ENCODE peak calls at places on chromosomes 11 and 22, in five cellular contexts. D is testis, G is osteoblast, U is psoas muscle, T is BE2C. C is an unnamed sample. For H3K27me3 and H3K4me1, the result is how much of the 10 kb centered on the place peaks cover.

GRCh38 chr11:110337570-110338193 is 41.3 kb upstream of the RDX start:
- DNase-seq in D (no peak), G (no peak), U (no peak), T (no peak), C (peak)

GRCh38 chr11:6667733-6668374 is 12.2 kb upstream of the DCHS1 start:
- DNase-seq in D (no peak), G (no peak), U (no peak), T (no peak), C (peak)

GRCh38 chr22:37231406-37232139 is 12.5 kb downstream of the RAC2 start:
- DNase-seq in D (no peak), G (peak), U (peak), T (no peak), C (peak)

GRCh38 chr11:111938687-111939160 is 1.6 kb downstream of the DIXDC1 start:
- DNase-seq in D (no peak), G (no peak), U (no peak), T (no peak), C (peak)

GRCh38 chr22:46572911-46573780 is 35.7 kb upstream of the CELSR1 start:
- DNase-seq in D (no peak), G (peak), U (peak), T (no peak), C (peak)

GRCh38 chr11:2522636-2523255 is 77.9 kb downstream of the KCNQ1 start:
- DNase-seq in D (peak), G (peak), U (peak), T (peak), C (peak)

GRCh38 chr11:7571640-7572000 is 57.8 kb downstream of the PPFIBP2 start:
- DNase-seq in D (peak), G (no peak), U (peak), T (peak), C (peak)

GRCh38 chr22:21917959-21918261 is 34.7 kb downstream of the PPM1F start:
- DNase-seq in D (no peak), G (peak), U (peak), T (no peak), C (no peak)

GRCh38 chr22:23107487-23108323 is 34.1 kb downstream of the RSPH14 start:
- DNase-seq in D (no peak), G (no peak), U (no peak), T (no peak), C (no peak)

GRCh38 chr11:69135420-69136363 is 20.0 kb upstream of the SMIM38 start:
- DNase-seq in D (no peak), G (peak), U (no peak), T (no peak), C (no peak)

GRCh38 chr11:81449588-81450155 is 1284.0 kb downstream of the FAM181B start:
- DNase-seq in D (no peak), G (no peak), U (no peak), T (no peak), C (no peak)

GRCh38 chr22:44576311-44577260 is 78.6 kb upstream of the RTL6 start:
- DNase-seq in D (peak), G (no peak), U (peak), T (no peak), C (no peak)

GRCh38 chr11:45881708-45882368 is 3.6 kb upstream of the MAPK8IP1 start:
- DNase-seq in D (no peak), G (no peak), U (no peak), T (peak), C (no peak)

GRCh38 chr11:33721291-33721840 is 14.9 kb downstream of the CD59 start:
- DNase-seq in D (no peak), G (no peak), U (peak), T (no peak), C (no peak)

GRCh38 chr22:22397292-22397870 is 111.2 kb downstream of the ZNF280B start:
- DNase-seq in D (peak), G (peak), U (no peak), T (no peak), C (peak)

GRCh38 chr22:45680932-45681700 is 9.5 kb downstream of the ATXN10 start:
- DNase-seq in D (no peak), G (no peak), U (no peak), T (no peak), C (no peak)

GRCh38 chr11:81959341-81959740 is 774.3 kb downstream of the FAM181B start:
- DNase-seq in D (no peak), G (no peak), U (no peak), T (no peak), C (peak)

GRCh38 chr11:57387284-57388030 is 3.0 kb downstream of the PRG2 start:
- DNase-seq in D (no peak), G (no peak), U (no peak), T (no peak), C (no peak)

GRCh38 chr22:22798716-22799115 is 88.9 kb upstream of the IGLL5 start:
- DNase-seq in D (no peak), G (no peak), U (no peak), T (no peak), C (no peak)

GRCh38 chr22:29093980-29094379 is 21.1 kb downstream of the KREMEN1 start:
- DNase-seq in D (no peak), G (peak), U (no peak), T (no peak), C (no peak)

GRCh38 chr11:6297831-6298230 is 22.5 kb downstream of the CAVIN3 start:
- DNase-seq in D (no peak), G (no peak), U (no peak), T (no peak), C (no peak)

GRCh38 chr11:119258983-119259382 is 52.8 kb downstream of the CBL start:
- DNase-seq in D (no peak), G (no peak), U (no peak), T (no peak), C (no peak)

GRCh38 chr22:29306175-29306829 is at the start of gene GAS2L1:
- DNase-seq in D (peak), G (peak), U (peak), T (peak), C (peak)

GRCh38 chr11:60939301-60939700 is 12.7 kb downstream of the SLC15A3 start:
- DNase-seq in D (no peak), G (peak), U (no peak), T (no peak), C (no peak)

GRCh38 chr11:60939828-60940227 is 12.1 kb downstream of the SLC15A3 start:
- DNase-seq in D (no peak), G (peak), U (no peak), T (no peak), C (no peak)

GRCh38 chr11:60942970-60943565 is 8.9 kb downstream of the SLC15A3 start:
- DNase-seq in D (no peak), G (no peak), U (no peak), T (no peak), C (no peak)

GRCh38 chr11:60942207-60942606 is 9.8 kb downstream of the SLC15A3 start:
- DNase-seq in D (no peak), G (no peak), U (no peak), T (no peak), C (no peak)

GRCh38 chr11:60941371-60942119 is 10.4 kb downstream of the SLC15A3 start:
- DNase-seq in D (no peak), G (no peak), U (no peak), T (no peak), C (no peak)
- H3K27me3 ChIP-seq in D (under half), G (under half), U (under half), T (under half), C (under half)

DNA sequence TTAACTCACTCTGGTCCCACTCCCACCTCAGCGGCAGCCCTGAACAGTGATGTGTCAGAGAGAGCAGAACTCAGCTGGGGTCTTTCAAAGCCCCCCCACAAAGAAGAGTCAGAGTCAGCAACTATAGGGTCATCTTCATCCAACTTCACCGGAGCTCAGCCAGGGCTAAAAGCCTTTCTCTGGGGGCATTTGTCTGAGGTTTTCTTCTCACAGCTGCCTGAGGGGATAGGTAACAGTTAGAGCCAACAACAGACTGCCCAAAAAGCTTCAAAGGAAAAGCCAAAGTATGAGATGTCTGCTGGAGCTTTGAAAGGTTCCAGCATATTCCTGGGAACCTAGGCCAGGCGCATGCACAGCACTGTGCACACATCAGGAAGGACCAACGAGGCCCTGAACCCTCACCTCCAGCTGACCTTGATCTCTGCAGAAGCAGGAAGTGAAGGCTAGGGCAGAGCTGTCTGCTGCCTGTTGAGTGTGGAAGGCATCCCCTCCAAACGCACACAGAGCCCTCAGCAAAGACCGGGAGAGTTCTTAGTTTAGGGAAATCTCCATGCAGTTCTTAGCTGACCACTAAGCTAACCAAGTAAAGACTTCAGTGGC is 28.1 kb upstream of the COMT start:
- DNase-seq in D (no peak), G (peak), U (no peak), T (no peak), C (no peak)
- H3K4me1 ChIP-seq in D (under half), G (under half), U (under half), T (under half), C (under half)

GRCh38 chr11:65945430-65945911 is at the start of gene TSGA10IP:
- DNase-seq in D (no peak), G (peak), U (no peak), T (no peak), C (peak)

GRCh38 chr11:65945941-65946558 is 770 bp downstream of the TSGA10IP start:
- DNase-seq in D (no peak), G (peak), U (no peak), T (no peak), C (peak)

GRCh38 chr11:65946655-65947054 is 1.4 kb downstream of the TSGA10IP start:
- DNase-seq in D (no peak), G (peak), U (no peak), T (no peak), C (no peak)

GRCh38 chr11:65947603-65948125 is 2.4 kb downstream of the TSGA10IP start:
- DNase-seq in D (no peak), G (peak), U (no peak), T (no peak), C (no peak)

DNA sequence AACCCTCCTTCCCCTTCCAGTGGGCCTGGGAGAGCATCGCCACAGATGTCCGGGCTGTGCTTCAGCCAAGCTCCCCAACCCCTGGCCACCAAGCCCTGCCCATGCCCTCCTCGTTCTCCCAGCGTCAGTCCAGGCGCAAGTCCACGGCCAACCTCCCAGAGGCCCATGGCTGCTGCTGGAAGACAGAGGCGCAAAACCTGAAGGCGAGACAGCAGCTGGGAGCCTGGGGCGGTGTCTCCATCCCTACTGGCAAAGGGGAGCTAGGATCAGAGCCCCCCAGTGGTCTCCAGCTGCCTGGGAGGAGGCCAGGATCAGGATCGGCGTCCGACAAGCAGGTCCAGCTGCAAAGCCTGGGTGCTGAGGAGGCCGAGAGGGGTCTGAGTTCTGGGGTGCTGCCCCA is 1.9 kb downstream of the TSGA10IP start:
- DNase-seq in D (no peak), G (peak), U (no peak), T (no peak), C (peak)
- H3K4me3 ChIP-seq in D (no peak), G (no peak), U (no peak), T (no peak), C (no peak)

DNA sequence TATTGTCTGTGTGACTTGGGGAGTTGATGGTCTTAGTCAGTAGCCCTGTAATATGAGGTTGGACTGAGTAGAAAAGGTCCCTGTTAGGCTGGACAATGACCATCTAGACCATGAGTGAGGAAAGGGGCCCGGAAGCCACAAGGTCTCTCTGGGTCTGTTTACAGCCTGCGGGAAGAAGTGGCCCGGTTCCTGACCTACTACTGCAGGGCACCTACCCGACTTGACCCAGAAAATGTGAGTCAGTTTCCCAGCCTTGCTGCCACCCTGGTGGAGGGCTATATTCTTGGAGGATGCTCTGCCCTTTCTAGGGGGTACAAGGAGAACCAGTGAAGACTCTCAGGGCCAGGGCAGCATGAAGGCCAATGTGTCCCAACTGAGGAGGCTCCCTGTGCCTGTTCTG is 3.4 kb downstream of the ACCSL start:
- DNase-seq in D (no peak), G (no peak), U (no peak), T (no peak), C (peak)
- H3K27me3 ChIP-seq in D (under half), G (under half), U (under half), T (under half), C (under half)

GRCh38 chr11:114270531-114271270 is 25.5 kb upstream of the NNMT start:
- DNase-seq in D (no peak), G (no peak), U (no peak), T (no peak), C (no peak)
- H3K4me1 ChIP-seq in D (under half), G (under half), U (under half), T (under half), C (under half)

GRCh38 chr11:113331988-113332387 is 17.6 kb downstream of the TTC12 start:
- DNase-seq in D (no peak), G (no peak), U (no peak), T (no peak), C (no peak)
- H3K4me3 ChIP-seq in D (no peak), G (no peak), U (no peak), T (no peak), C (no peak)